ENCODE peak calls at places on chromosomes 4 and X, in eight cellular contexts. L is H9; K is stimulated activated CD8-positive, alpha-beta memory T cell treated with anti-CD3 and anti-CD28 coated beads, Interleukin-15, amount 100 ng/mL, for 4 hours; Y is endothelial cell; C is LNCaP clone FGC; P is progenitor cell of endocrine pancreas; O is choroid plexus epithelial cell; I is adipocyte. J is an unnamed sample.

GRCh38 chr4:3716876-3717235 is 49.3 kb upstream of the ADRA2C start:
- DNase-seq in L (no peak), K (no peak), Y (no peak), C (no peak), P (no peak), O (no peak), I (no peak), J (no peak)

GRCh38 chr4:186693894-186694293 is 29.8 kb downstream of the FAT1 start:
- DNase-seq in L (no peak), K (no peak), Y (no peak), C (no peak), P (no peak), O (no peak), I (no peak), J (no peak)

GRCh38 chr4:176193898-176194297 is 1.5 kb downstream of the SPATA4 start:
- DNase-seq in L (no peak), K (no peak), Y (no peak), C (no peak), P (no peak), O (peak), I (peak), J (no peak)

GRCh38 chrX:96314974-96315373 is 369.7 kb upstream of the DIAPH2 start:
- DNase-seq in L (no peak), K (no peak), Y (no peak), C (no peak), P (no peak), O (peak), I (no peak), J (no peak)

GRCh38 chr4:26088433-26088928 is 174.5 kb downstream of the SMIM20 start:
- DNase-seq in L (no peak), K (no peak), Y (no peak), C (no peak), P (no peak), O (peak), I (peak), J (no peak)

GRCh38 chr4:140116442-140117104 is 37.4 kb downstream of the MAML3 start:
- DNase-seq in L (no peak), K (no peak), Y (no peak), C (no peak), P (no peak), O (no peak), I (no peak), J (no peak)

GRCh38 chrX:39966186-39966585 is 131.6 kb downstream of the BCOR start:
- DNase-seq in L (no peak), K (no peak), Y (no peak), C (no peak), P (no peak), O (no peak), I (no peak), J (no peak)

GRCh38 chr4:83216856-83217683 is 67.5 kb downstream of the COQ2 start:
- DNase-seq in L (no peak), K (no peak), Y (no peak), C (no peak), P (no peak), O (no peak), I (no peak), J (no peak)

GRCh38 chr4:184826315-184827266 is 823 bp upstream of the ACSL1 start:
- DNase-seq in L (no peak), K (peak), Y (no peak), C (no peak), P (no peak), O (no peak), I (no peak), J (no peak)

GRCh38 chr4:47510506-47511143 is 25.6 kb downstream of the ATP10D start:
- DNase-seq in L (no peak), K (no peak), Y (no peak), C (no peak), P (no peak), O (peak), I (peak), J (no peak)

GRCh38 chrX:19660604-19661003 is 145.3 kb upstream of the MAP3K15 start:
- DNase-seq in L (no peak), K (no peak), Y (no peak), C (no peak), P (no peak), O (no peak), I (peak), J (no peak)

GRCh38 chr4:151325320-151326246 is at the start of gene SH3D19:
- DNase-seq in L (peak), K (no peak), Y (peak), C (peak), P (peak), O (peak), I (peak), J (peak)

GRCh38 chrX:80511969-80512760 is 91.9 kb downstream of the TENT5D start:
- DNase-seq in L (no peak), K (no peak), Y (no peak), C (no peak), P (no peak), O (no peak), I (no peak), J (no peak)

GRCh38 chr4:161256716-161257115 is 907.1 kb downstream of the FSTL5 start:
- DNase-seq in L (no peak), K (no peak), Y (no peak), C (no peak), P (no peak), O (peak), I (peak), J (no peak)

GRCh38 chr4:42871685-42872271 is 20.7 kb upstream of the GRXCR1 start:
- DNase-seq in L (no peak), K (no peak), Y (no peak), C (peak), P (no peak), O (no peak), I (no peak), J (no peak)

GRCh38 chrX:43349363-43349762 is 306.7 kb upstream of the MAOA start:
- DNase-seq in L (peak), K (no peak), Y (peak), C (peak), P (no peak), O (peak), I (peak), J (peak)

GRCh38 chr4:102687982-102688433 is 72.8 kb downstream of the MANBA start:
- DNase-seq in L (no peak), K (no peak), Y (no peak), C (no peak), P (no peak), O (peak), I (no peak), J (no peak)

GRCh38 chr4:122604146-122604545 is 16.7 kb downstream of the IL21 start:
- DNase-seq in L (no peak), K (no peak), Y (no peak), C (no peak), P (no peak), O (no peak), I (no peak), J (no peak)

GRCh38 chr4:185122681-185123345 is 20.3 kb upstream of the SLC25A4 start:
- DNase-seq in L (no peak), K (no peak), Y (no peak), C (no peak), P (no peak), O (no peak), I (no peak), J (peak)

GRCh38 chrX:133448512-133449076 is 33.3 kb upstream of the GPC4 start:
- DNase-seq in L (no peak), K (no peak), Y (no peak), C (no peak), P (no peak), O (no peak), I (peak), J (peak)

GRCh38 chr4:162853788-162854187 is 312.9 kb downstream of the NAF1 start:
- DNase-seq in L (no peak), K (no peak), Y (no peak), C (no peak), P (no peak), O (no peak), I (no peak), J (no peak)

GRCh38 chrX:70219938-70220764 is 14.3 kb upstream of the AWAT1 start:
- DNase-seq in L (no peak), K (no peak), Y (no peak), C (peak), P (no peak), O (peak), I (no peak), J (peak)

GRCh38 chrX:24231169-24231568 is 81.6 kb downstream of the ZFX start:
- DNase-seq in L (no peak), K (no peak), Y (no peak), C (no peak), P (no peak), O (peak), I (peak), J (no peak)

GRCh38 chr4:44766453-44766852 is 40.1 kb upstream of the GNPDA2 start:
- DNase-seq in L (no peak), K (no peak), Y (no peak), C (no peak), P (no peak), O (no peak), I (no peak), J (no peak)

GRCh38 chrX:1386338-1387127 is 5.4 kb downstream of the SLC25A6 start:
- DNase-seq in L (no peak), K (no peak), Y (no peak), C (no peak), P (no peak), O (no peak), I (no peak), J (no peak)

GRCh38 chr4:24583451-24584174 is 741 bp downstream of the DHX15 start:
- DNase-seq in L (peak), K (peak), Y (peak), C (no peak), P (peak), O (peak), I (peak), J (peak)

GRCh38 chrX:129360175-129360574 is 163.1 kb downstream of the SMARCA1 start:
- DNase-seq in L (peak), K (no peak), Y (peak), C (peak), P (peak), O (peak), I (peak), J (peak)

GRCh38 chr4:3786196-3786869 is 20.1 kb downstream of the ADRA2C start:
- DNase-seq in L (no peak), K (no peak), Y (no peak), C (peak), P (no peak), O (no peak), I (no peak), J (peak)

GRCh38 chr4:145878501-145879435 is 59.9 kb downstream of the ZNF827 start:
- DNase-seq in L (no peak), K (no peak), Y (no peak), C (peak), P (no peak), O (peak), I (peak), J (no peak)

GRCh38 chr4:175806741-175807140 is 5.3 kb downstream of the GPM6A start:
- DNase-seq in L (no peak), K (no peak), Y (no peak), C (no peak), P (no peak), O (no peak), I (no peak), J (no peak)

GRCh38 chrX:1502241-1502640 is 34.7 kb downstream of the P2RY8 start:
- DNase-seq in L (no peak), K (no peak), Y (no peak), C (no peak), P (no peak), O (no peak), I (no peak), J (no peak)

GRCh38 chrX:15781964-15782711 is 8.1 kb upstream of the ZRSR2 start:
- DNase-seq in L (no peak), K (no peak), Y (no peak), C (no peak), P (no peak), O (no peak), I (no peak), J (no peak)

GRCh38 chr4:77959566-77960338 is 97.1 kb downstream of the MRPL1 start:
- DNase-seq in L (no peak), K (no peak), Y (no peak), C (peak), P (no peak), O (peak), I (peak), J (peak)

GRCh38 chr4:149031399-149031798 is 589.2 kb upstream of the NR3C2 start:
- DNase-seq in L (no peak), K (no peak), Y (no peak), C (peak), P (no peak), O (peak), I (peak), J (peak)

GRCh38 chrX:19007011-19007410 is 23.1 kb upstream of the PHKA2 start:
- DNase-seq in L (no peak), K (no peak), Y (no peak), C (no peak), P (no peak), O (no peak), I (no peak), J (no peak)

GRCh38 chrX:148500428-148501120 is at the start of gene AFF2:
- DNase-seq in L (peak), K (no peak), Y (peak), C (no peak), P (peak), O (peak), I (peak), J (no peak)

J was measured in T47D.